ENCODE peak calls at places on chromosome 13, in five cellular contexts. One of them, this sample, is unnamed.

GRCh38 chr13:101757446-101758039 is 305.1 kb downstream of the ITGBL1 start:
- DNase-seq in fibroblast of mammary gland: peak
- DNase-seq in brain microvascular endothelial cell: no peak
- DNase-seq in left colon: no peak
- DNase-seq in ELR: peak
- DNase-seq in this sample: peak

GRCh38 chr13:46947425-46948191 is 50.8 kb upstream of the HTR2A start:
- DNase-seq in fibroblast of mammary gland: no peak
- DNase-seq in brain microvascular endothelial cell: no peak
- DNase-seq in ELR: no peak
- DNase-seq in left colon: no peak
- DNase-seq in this sample: no peak

GRCh38 chr13:86900906-86901305 is 770.3 kb upstream of the SLITRK5 start:
- DNase-seq in ELR: no peak
- DNase-seq in fibroblast of mammary gland: no peak
- DNase-seq in left colon: no peak
- DNase-seq in brain microvascular endothelial cell: no peak
- DNase-seq in this sample: no peak

GRCh38 chr13:98746968-98747367 is 5.5 kb downstream of the SLC15A1 start:
- DNase-seq in brain microvascular endothelial cell: peak
- DNase-seq in left colon: no peak
- DNase-seq in fibroblast of mammary gland: peak
- DNase-seq in ELR: peak
- DNase-seq in this sample: peak

GRCh38 chr13:24459234-24459633 is 53.3 kb downstream of the PARP4 start:
- DNase-seq in brain microvascular endothelial cell: peak
- DNase-seq in ELR: peak
- DNase-seq in fibroblast of mammary gland: peak
- DNase-seq in left colon: no peak
- DNase-seq in this sample: peak

GRCh38 chr13:31322025-31322424 is 122.2 kb downstream of the B3GLCT start:
- DNase-seq in left colon: no peak
- DNase-seq in brain microvascular endothelial cell: peak
- DNase-seq in ELR: no peak
- DNase-seq in fibroblast of mammary gland: peak
- DNase-seq in this sample: peak

GRCh38 chr13:23679214-23679613 is 109.0 kb downstream of the TNFRSF19 start:
- DNase-seq in ELR: peak
- DNase-seq in brain microvascular endothelial cell: peak
- DNase-seq in left colon: no peak
- DNase-seq in fibroblast of mammary gland: peak
- DNase-seq in this sample: no peak

GRCh38 chr13:28540612-28541011 is 45.7 kb upstream of the FLT1 start:
- DNase-seq in brain microvascular endothelial cell: peak
- DNase-seq in ELR: peak
- DNase-seq in fibroblast of mammary gland: no peak
- DNase-seq in left colon: no peak
- DNase-seq in this sample: no peak

GRCh38 chr13:74203576-74203975 is 69.4 kb upstream of the KLF12 start:
- DNase-seq in fibroblast of mammary gland: peak
- DNase-seq in brain microvascular endothelial cell: no peak
- DNase-seq in left colon: no peak
- DNase-seq in ELR: no peak
- DNase-seq in this sample: peak

GRCh38 chr13:79346300-79346914 is 59.6 kb downstream of the RBM26 start:
- DNase-seq in brain microvascular endothelial cell: no peak
- DNase-seq in ELR: no peak
- DNase-seq in left colon: no peak
- DNase-seq in fibroblast of mammary gland: no peak
- DNase-seq in this sample: no peak

GRCh38 chr13:93216122-93216521 is 10.5 kb upstream of the GPC6 start:
- DNase-seq in fibroblast of mammary gland: no peak
- DNase-seq in brain microvascular endothelial cell: no peak
- DNase-seq in ELR: no peak
- DNase-seq in left colon: no peak
- DNase-seq in this sample: no peak

GRCh38 chr13:103229674-103230073 is 163.5 kb upstream of the SLC10A2 start:
- DNase-seq in ELR: no peak
- DNase-seq in left colon: no peak
- DNase-seq in brain microvascular endothelial cell: no peak
- DNase-seq in fibroblast of mammary gland: no peak
- DNase-seq in this sample: no peak

GRCh38 chr13:80074811-80075210 is 266.1 kb downstream of the SPRY2 start:
- DNase-seq in fibroblast of mammary gland: no peak
- DNase-seq in left colon: no peak
- DNase-seq in brain microvascular endothelial cell: no peak
- DNase-seq in ELR: no peak
- DNase-seq in this sample: no peak

GRCh38 chr13:42653694-42654093 is 79.7 kb downstream of the TNFSF11 start:
- DNase-seq in ELR: no peak
- DNase-seq in fibroblast of mammary gland: no peak
- DNase-seq in left colon: no peak
- DNase-seq in brain microvascular endothelial cell: no peak
- DNase-seq in this sample: no peak

GRCh38 chr13:42246541-42246940 is 25.4 kb upstream of the AKAP11 start:
- DNase-seq in ELR: no peak
- DNase-seq in brain microvascular endothelial cell: no peak
- DNase-seq in fibroblast of mammary gland: no peak
- DNase-seq in left colon: no peak
- DNase-seq in this sample: no peak

GRCh38 chr13:83780201-83780600 is 102.1 kb downstream of the SLITRK1 start:
- DNase-seq in left colon: no peak
- DNase-seq in ELR: peak
- DNase-seq in fibroblast of mammary gland: peak
- DNase-seq in brain microvascular endothelial cell: peak
- DNase-seq in this sample: no peak

GRCh38 chr13:94433055-94433947 is 46.2 kb downstream of the DCT start:
- DNase-seq in ELR: no peak
- DNase-seq in left colon: peak
- DNase-seq in fibroblast of mammary gland: no peak
- DNase-seq in brain microvascular endothelial cell: no peak
- DNase-seq in this sample: no peak

GRCh38 chr13:22103046-22103445 is 432.2 kb downstream of the FGF9 start:
- DNase-seq in fibroblast of mammary gland: no peak
- DNase-seq in brain microvascular endothelial cell: no peak
- DNase-seq in left colon: peak
- DNase-seq in ELR: no peak
- DNase-seq in this sample: no peak

GRCh38 chr13:35925669-35926068 is 205.5 kb downstream of the DCLK1 start:
- DNase-seq in brain microvascular endothelial cell: no peak
- DNase-seq in left colon: no peak
- DNase-seq in fibroblast of mammary gland: no peak
- DNase-seq in ELR: peak
- DNase-seq in this sample: no peak

GRCh38 chr13:98246538-98247172 is 69.6 kb upstream of the RNF113B start:
- DNase-seq in fibroblast of mammary gland: no peak
- DNase-seq in brain microvascular endothelial cell: no peak
- DNase-seq in ELR: no peak
- DNase-seq in left colon: no peak
- DNase-seq in this sample: no peak

GRCh38 chr13:20658451-20658850 is 45.0 kb upstream of the IL17D start:
- DNase-seq in brain microvascular endothelial cell: no peak
- DNase-seq in left colon: no peak
- DNase-seq in fibroblast of mammary gland: peak
- DNase-seq in ELR: no peak
- DNase-seq in this sample: peak

GRCh38 chr13:24725379-24725778 is 38.6 kb upstream of the RNF17 start:
- DNase-seq in fibroblast of mammary gland: no peak
- DNase-seq in brain microvascular endothelial cell: no peak
- DNase-seq in left colon: no peak
- DNase-seq in ELR: no peak
- DNase-seq in this sample: no peak

GRCh38 chr13:97834255-97834654 is 119.2 kb upstream of the IPO5 start:
- DNase-seq in brain microvascular endothelial cell: no peak
- DNase-seq in ELR: no peak
- DNase-seq in fibroblast of mammary gland: no peak
- DNase-seq in left colon: no peak
- DNase-seq in this sample: no peak

GRCh38 chr13:73417012-73417615 is 358.3 kb downstream of the KLF5 start:
- DNase-seq in left colon: no peak
- DNase-seq in ELR: peak
- DNase-seq in brain microvascular endothelial cell: no peak
- DNase-seq in fibroblast of mammary gland: peak
- DNase-seq in this sample: no peak

GRCh38 chr13:32639502-32640105 is 53.4 kb downstream of the PDS5B start:
- DNase-seq in brain microvascular endothelial cell: peak
- DNase-seq in ELR: peak
- DNase-seq in fibroblast of mammary gland: peak
- DNase-seq in left colon: peak
- DNase-seq in this sample: peak

GRCh38 chr13:110327036-110327790 is 20.1 kb downstream of the COL4A2 start:
- DNase-seq in left colon: no peak
- DNase-seq in ELR: no peak
- DNase-seq in brain microvascular endothelial cell: peak
- DNase-seq in fibroblast of mammary gland: no peak
- DNase-seq in this sample: no peak

GRCh38 chr13:24264976-24265375 is 44.4 kb upstream of the C1QTNF9 start:
- DNase-seq in brain microvascular endothelial cell: no peak
- DNase-seq in ELR: no peak
- DNase-seq in left colon: peak
- DNase-seq in fibroblast of mammary gland: no peak
- DNase-seq in this sample: no peak

GRCh38 chr13:40895715-40896184 is 106.3 kb downstream of the SLC25A15 start:
- DNase-seq in fibroblast of mammary gland: no peak
- DNase-seq in ELR: no peak
- DNase-seq in left colon: peak
- DNase-seq in brain microvascular endothelial cell: no peak
- DNase-seq in this sample: no peak

GRCh38 chr13:36818483-36819063 is 449 bp upstream of the RFXAP start:
- DNase-seq in ELR: no peak
- DNase-seq in fibroblast of mammary gland: peak
- DNase-seq in brain microvascular endothelial cell: no peak
- DNase-seq in left colon: no peak
- DNase-seq in this sample: no peak

GRCh38 chr13:79451500-79451962 is 29.4 kb upstream of the NDFIP2 start:
- DNase-seq in ELR: peak
- DNase-seq in brain microvascular endothelial cell: peak
- DNase-seq in fibroblast of mammary gland: peak
- DNase-seq in left colon: no peak
- DNase-seq in this sample: peak

GRCh38 chr13:30870049-30870884 is 35.8 kb upstream of the MEDAG start:
- DNase-seq in ELR: peak
- DNase-seq in fibroblast of mammary gland: peak
- DNase-seq in left colon: peak
- DNase-seq in brain microvascular endothelial cell: peak
- DNase-seq in this sample: peak

GRCh38 chr13:106381083-106381482 is 154.4 kb downstream of the EFNB2 start:
- DNase-seq in fibroblast of mammary gland: no peak
- DNase-seq in left colon: no peak
- DNase-seq in brain microvascular endothelial cell: peak
- DNase-seq in ELR: no peak
- DNase-seq in this sample: no peak

GRCh38 chr13:109727251-109727650 is 59.1 kb downstream of the IRS2 start:
- DNase-seq in ELR: no peak
- DNase-seq in brain microvascular endothelial cell: no peak
- DNase-seq in left colon: no peak
- DNase-seq in fibroblast of mammary gland: no peak
- DNase-seq in this sample: no peak